ENCODE peak calls at places on chromosomes 6 and 20, in seven cellular contexts. One of them, this sample, is unnamed.

GRCh38 chr6:42993445-42993844 is 9.1 kb downstream of the PPP2R5D start:
- DNase-seq in CD4-positive, alpha-beta T cell: no peak
- DNase-seq in activated CD4-positive, alpha-beta T cell treated with anti-CD3 and anti-CD28 coated beads for 48 hours: no peak
- DNase-seq in T-helper 2 cell: no peak
- DNase-seq in HuH-7: no peak
- DNase-seq in T-cell: no peak
- DNase-seq in NCI-H2081: no peak
- DNase-seq in this sample: no peak

GRCh38 chr6:147131728-147132127 is 72.5 kb upstream of the STXBP5 start:
- DNase-seq in T-helper 2 cell: no peak
- DNase-seq in T-cell: no peak
- DNase-seq in HuH-7: no peak
- DNase-seq in activated CD4-positive, alpha-beta T cell treated with anti-CD3 and anti-CD28 coated beads for 48 hours: no peak
- DNase-seq in CD4-positive, alpha-beta T cell: no peak
- DNase-seq in NCI-H2081: no peak
- DNase-seq in this sample: no peak

GRCh38 chr20:62536731-62537401 is 61.1 kb upstream of the GATA5 start:
- DNase-seq in CD4-positive, alpha-beta T cell: no peak
- DNase-seq in T-cell: no peak
- DNase-seq in HuH-7: no peak
- DNase-seq in T-helper 2 cell: no peak
- DNase-seq in NCI-H2081: no peak
- DNase-seq in activated CD4-positive, alpha-beta T cell treated with anti-CD3 and anti-CD28 coated beads for 48 hours: no peak
- DNase-seq in this sample: no peak

GRCh38 chr6:39194466-39194865 is 34.8 kb downstream of the KCNK5 start:
- DNase-seq in CD4-positive, alpha-beta T cell: no peak
- DNase-seq in T-helper 2 cell: no peak
- DNase-seq in HuH-7: no peak
- DNase-seq in T-cell: no peak
- DNase-seq in NCI-H2081: no peak
- DNase-seq in activated CD4-positive, alpha-beta T cell treated with anti-CD3 and anti-CD28 coated beads for 48 hours: no peak
- DNase-seq in this sample: no peak

GRCh38 chr6:90136176-90136575 is 160.5 kb downstream of the BACH2 start:
- DNase-seq in activated CD4-positive, alpha-beta T cell treated with anti-CD3 and anti-CD28 coated beads for 48 hours: no peak
- DNase-seq in HuH-7: no peak
- DNase-seq in T-helper 2 cell: no peak
- DNase-seq in NCI-H2081: no peak
- DNase-seq in CD4-positive, alpha-beta T cell: no peak
- DNase-seq in T-cell: no peak
- DNase-seq in this sample: no peak

GRCh38 chr6:158999154-158999668 is 791 bp downstream of the RSPH3 start:
- DNase-seq in T-cell: no peak
- DNase-seq in CD4-positive, alpha-beta T cell: no peak
- DNase-seq in activated CD4-positive, alpha-beta T cell treated with anti-CD3 and anti-CD28 coated beads for 48 hours: no peak
- DNase-seq in NCI-H2081: no peak
- DNase-seq in T-helper 2 cell: no peak
- DNase-seq in HuH-7: no peak
- DNase-seq in this sample: no peak

GRCh38 chr20:11331096-11331495 is 586.6 kb upstream of the BTBD3 start:
- DNase-seq in CD4-positive, alpha-beta T cell: no peak
- DNase-seq in HuH-7: no peak
- DNase-seq in activated CD4-positive, alpha-beta T cell treated with anti-CD3 and anti-CD28 coated beads for 48 hours: no peak
- DNase-seq in NCI-H2081: no peak
- DNase-seq in T-cell: no peak
- DNase-seq in T-helper 2 cell: no peak
- DNase-seq in this sample: no peak

GRCh38 chr6:71228461-71229041 is 60.1 kb upstream of the OGFRL1 start:
- DNase-seq in NCI-H2081: no peak
- DNase-seq in CD4-positive, alpha-beta T cell: no peak
- DNase-seq in activated CD4-positive, alpha-beta T cell treated with anti-CD3 and anti-CD28 coated beads for 48 hours: no peak
- DNase-seq in HuH-7: no peak
- DNase-seq in T-cell: no peak
- DNase-seq in T-helper 2 cell: no peak
- DNase-seq in this sample: no peak

GRCh38 chr20:20555838-20556237 is 156.6 kb downstream of the RALGAPA2 start:
- DNase-seq in activated CD4-positive, alpha-beta T cell treated with anti-CD3 and anti-CD28 coated beads for 48 hours: no peak
- DNase-seq in T-helper 2 cell: no peak
- DNase-seq in CD4-positive, alpha-beta T cell: no peak
- DNase-seq in NCI-H2081: no peak
- DNase-seq in HuH-7: no peak
- DNase-seq in T-cell: no peak
- DNase-seq in this sample: no peak

GRCh38 chr6:12311106-12311505 is 20.9 kb downstream of the EDN1 start:
- DNase-seq in activated CD4-positive, alpha-beta T cell treated with anti-CD3 and anti-CD28 coated beads for 48 hours: no peak
- DNase-seq in HuH-7: no peak
- DNase-seq in T-cell: no peak
- DNase-seq in NCI-H2081: no peak
- DNase-seq in CD4-positive, alpha-beta T cell: no peak
- DNase-seq in T-helper 2 cell: no peak
- DNase-seq in this sample: no peak

GRCh38 chr20:41848180-41848579 is 230.0 kb upstream of the CHD6 start:
- DNase-seq in activated CD4-positive, alpha-beta T cell treated with anti-CD3 and anti-CD28 coated beads for 48 hours: no peak
- DNase-seq in CD4-positive, alpha-beta T cell: no peak
- DNase-seq in T-cell: no peak
- DNase-seq in NCI-H2081: no peak
- DNase-seq in T-helper 2 cell: no peak
- DNase-seq in HuH-7: no peak
- DNase-seq in this sample: no peak

GRCh38 chr6:135901776-135902524 is 50.4 kb downstream of the PDE7B start:
- DNase-seq in NCI-H2081: no peak
- DNase-seq in T-cell: peak
- DNase-seq in CD4-positive, alpha-beta T cell: no peak
- DNase-seq in activated CD4-positive, alpha-beta T cell treated with anti-CD3 and anti-CD28 coated beads for 48 hours: peak
- DNase-seq in T-helper 2 cell: no peak
- DNase-seq in HuH-7: no peak
- DNase-seq in this sample: no peak

GRCh38 chr6:52102330-52102932 is 15.0 kb upstream of the PKHD1 start:
- DNase-seq in activated CD4-positive, alpha-beta T cell treated with anti-CD3 and anti-CD28 coated beads for 48 hours: no peak
- DNase-seq in T-cell: no peak
- DNase-seq in NCI-H2081: no peak
- DNase-seq in T-helper 2 cell: no peak
- DNase-seq in CD4-positive, alpha-beta T cell: no peak
- DNase-seq in HuH-7: no peak
- DNase-seq in this sample: no peak

GRCh38 chr6:13917141-13917540 is 7.6 kb upstream of the RNF182 start:
- DNase-seq in activated CD4-positive, alpha-beta T cell treated with anti-CD3 and anti-CD28 coated beads for 48 hours: no peak
- DNase-seq in NCI-H2081: no peak
- DNase-seq in HuH-7: no peak
- DNase-seq in T-helper 2 cell: no peak
- DNase-seq in T-cell: no peak
- DNase-seq in CD4-positive, alpha-beta T cell: no peak
- DNase-seq in this sample: no peak

GRCh38 chr6:149964243-149965190 is 774 bp downstream of the ULBP1 start:
- DNase-seq in T-helper 2 cell: no peak
- DNase-seq in NCI-H2081: no peak
- DNase-seq in CD4-positive, alpha-beta T cell: no peak
- DNase-seq in T-cell: peak
- DNase-seq in activated CD4-positive, alpha-beta T cell treated with anti-CD3 and anti-CD28 coated beads for 48 hours: peak
- DNase-seq in HuH-7: no peak
- DNase-seq in this sample: no peak

GRCh38 chr20:21725892-21726291 is 20.4 kb downstream of the PAX1 start:
- DNase-seq in T-cell: no peak
- DNase-seq in activated CD4-positive, alpha-beta T cell treated with anti-CD3 and anti-CD28 coated beads for 48 hours: no peak
- DNase-seq in CD4-positive, alpha-beta T cell: no peak
- DNase-seq in HuH-7: no peak
- DNase-seq in NCI-H2081: no peak
- DNase-seq in T-helper 2 cell: no peak
- DNase-seq in this sample: no peak

GRCh38 chr20:43736588-43737091 is 9.8 kb upstream of the GTSF1L start:
- DNase-seq in NCI-H2081: no peak
- DNase-seq in T-helper 2 cell: no peak
- DNase-seq in CD4-positive, alpha-beta T cell: no peak
- DNase-seq in activated CD4-positive, alpha-beta T cell treated with anti-CD3 and anti-CD28 coated beads for 48 hours: peak
- DNase-seq in T-cell: no peak
- DNase-seq in HuH-7: no peak
- DNase-seq in this sample: no peak

GRCh38 chr6:26121141-26122004 is 34.1 kb downstream of the HFE start:
- DNase-seq in activated CD4-positive, alpha-beta T cell treated with anti-CD3 and anti-CD28 coated beads for 48 hours: no peak
- DNase-seq in HuH-7: no peak
- DNase-seq in T-helper 2 cell: no peak
- DNase-seq in NCI-H2081: no peak
- DNase-seq in T-cell: no peak
- DNase-seq in CD4-positive, alpha-beta T cell: no peak
- DNase-seq in this sample: no peak

GRCh38 chr6:159116343-159116742 is 52.9 kb upstream of the FNDC1 start:
- DNase-seq in T-cell: no peak
- DNase-seq in activated CD4-positive, alpha-beta T cell treated with anti-CD3 and anti-CD28 coated beads for 48 hours: no peak
- DNase-seq in CD4-positive, alpha-beta T cell: no peak
- DNase-seq in T-helper 2 cell: no peak
- DNase-seq in NCI-H2081: no peak
- DNase-seq in HuH-7: no peak
- DNase-seq in this sample: no peak

GRCh38 chr20:59177266-59178250 is 13.9 kb downstream of the ZNF831 start:
- DNase-seq in T-cell: peak
- DNase-seq in activated CD4-positive, alpha-beta T cell treated with anti-CD3 and anti-CD28 coated beads for 48 hours: peak
- DNase-seq in HuH-7: no peak
- DNase-seq in CD4-positive, alpha-beta T cell: no peak
- DNase-seq in NCI-H2081: no peak
- DNase-seq in T-helper 2 cell: no peak
- DNase-seq in this sample: no peak

GRCh38 chr6:161463061-161463460 is 189.2 kb upstream of the AGPAT4 start:
- DNase-seq in CD4-positive, alpha-beta T cell: no peak
- DNase-seq in T-helper 2 cell: no peak
- DNase-seq in activated CD4-positive, alpha-beta T cell treated with anti-CD3 and anti-CD28 coated beads for 48 hours: no peak
- DNase-seq in T-cell: no peak
- DNase-seq in NCI-H2081: no peak
- DNase-seq in HuH-7: no peak
- DNase-seq in this sample: no peak

GRCh38 chr6:82072771-82073170 is 174.8 kb downstream of the IBTK start:
- DNase-seq in T-helper 2 cell: no peak
- DNase-seq in CD4-positive, alpha-beta T cell: no peak
- DNase-seq in T-cell: no peak
- DNase-seq in NCI-H2081: no peak
- DNase-seq in HuH-7: no peak
- DNase-seq in activated CD4-positive, alpha-beta T cell treated with anti-CD3 and anti-CD28 coated beads for 48 hours: no peak
- DNase-seq in this sample: no peak

GRCh38 chr6:133187657-133188453 is 53.3 kb upstream of the EYA4 start:
- DNase-seq in NCI-H2081: no peak
- DNase-seq in activated CD4-positive, alpha-beta T cell treated with anti-CD3 and anti-CD28 coated beads for 48 hours: no peak
- DNase-seq in CD4-positive, alpha-beta T cell: no peak
- DNase-seq in T-helper 2 cell: no peak
- DNase-seq in HuH-7: no peak
- DNase-seq in T-cell: no peak
- DNase-seq in this sample: no peak

GRCh38 chr6:39772559-39773283 is 19.5 kb upstream of the DAAM2 start:
- DNase-seq in T-helper 2 cell: no peak
- DNase-seq in NCI-H2081: no peak
- DNase-seq in activated CD4-positive, alpha-beta T cell treated with anti-CD3 and anti-CD28 coated beads for 48 hours: no peak
- DNase-seq in T-cell: no peak
- DNase-seq in CD4-positive, alpha-beta T cell: no peak
- DNase-seq in HuH-7: no peak
- DNase-seq in this sample: no peak

This sample was measured in T follicular helper cell.